ENCODE peak calls at places on chromosomes 2 and 18, in four cellular contexts. One of them, this sample, is unnamed.

GRCh38 chr2:147374410-147374811 is 470.4 kb upstream of the ACVR2A start:
- DNase-seq in body of pancreas: no peak
- DNase-seq in HCT116: no peak
- DNase-seq in tibial nerve: no peak
- DNase-seq in this sample: no peak

GRCh38 chr18:43668866-43669265 is 391.6 kb upstream of the SYT4 start:
- DNase-seq in body of pancreas: no peak
- DNase-seq in HCT116: no peak
- DNase-seq in tibial nerve: no peak
- DNase-seq in this sample: no peak

GRCh38 chr2:31217465-31218200 is at the start of gene CAPN14:
- DNase-seq in body of pancreas: no peak
- DNase-seq in HCT116: no peak
- DNase-seq in tibial nerve: no peak
- DNase-seq in this sample: no peak

GRCh38 chr18:79512461-79513380 is 117.0 kb downstream of the NFATC1 start:
- DNase-seq in body of pancreas: peak
- DNase-seq in HCT116: no peak
- DNase-seq in tibial nerve: no peak
- DNase-seq in this sample: no peak

GRCh38 chr2:121066526-121066925 is 218.5 kb downstream of the TFCP2L1 start:
- DNase-seq in body of pancreas: no peak
- DNase-seq in HCT116: no peak
- DNase-seq in tibial nerve: no peak
- DNase-seq in this sample: no peak

GRCh38 chr2:127526940-127527804 is 883 bp upstream of the IWS1 start:
- DNase-seq in body of pancreas: no peak
- DNase-seq in HCT116: peak
- DNase-seq in tibial nerve: no peak
- DNase-seq in this sample: peak

GRCh38 chr2:18804540-18804939 is 215.2 kb upstream of the NT5C1B start:
- DNase-seq in body of pancreas: no peak
- DNase-seq in HCT116: no peak
- DNase-seq in tibial nerve: no peak
- DNase-seq in this sample: no peak

GRCh38 chr2:70029814-70030409 is 57.4 kb upstream of the PCBP1 start:
- DNase-seq in body of pancreas: peak
- DNase-seq in HCT116: no peak
- DNase-seq in tibial nerve: peak
- DNase-seq in this sample: peak

GRCh38 chr2:15169326-15170038 is 391.7 kb downstream of the NBAS start:
- DNase-seq in body of pancreas: no peak
- DNase-seq in HCT116: peak
- DNase-seq in tibial nerve: no peak
- DNase-seq in this sample: no peak

GRCh38 chr2:25512707-25513106 is 160.7 kb downstream of the DTNB start:
- DNase-seq in body of pancreas: no peak
- DNase-seq in HCT116: no peak
- DNase-seq in tibial nerve: no peak
- DNase-seq in this sample: no peak

GRCh38 chr2:229616433-229616832 is 97.9 kb downstream of the DNER start:
- DNase-seq in body of pancreas: no peak
- DNase-seq in HCT116: no peak
- DNase-seq in tibial nerve: no peak
- DNase-seq in this sample: no peak

GRCh38 chr2:121529439-121530209 is 1.1 kb upstream of the RNU4ATAC start:
- DNase-seq in body of pancreas: peak
- DNase-seq in HCT116: no peak
- DNase-seq in tibial nerve: no peak
- DNase-seq in this sample: peak

GRCh38 chr18:47184419-47185050 is 8.4 kb upstream of the IER3IP1 start:
- DNase-seq in body of pancreas: peak
- DNase-seq in HCT116: peak
- DNase-seq in tibial nerve: peak
- DNase-seq in this sample: peak

GRCh38 chr2:46400041-46400440 is 79.3 kb upstream of the TMEM247 start:
- DNase-seq in body of pancreas: no peak
- DNase-seq in HCT116: no peak
- DNase-seq in tibial nerve: no peak
- DNase-seq in this sample: no peak

DNA sequence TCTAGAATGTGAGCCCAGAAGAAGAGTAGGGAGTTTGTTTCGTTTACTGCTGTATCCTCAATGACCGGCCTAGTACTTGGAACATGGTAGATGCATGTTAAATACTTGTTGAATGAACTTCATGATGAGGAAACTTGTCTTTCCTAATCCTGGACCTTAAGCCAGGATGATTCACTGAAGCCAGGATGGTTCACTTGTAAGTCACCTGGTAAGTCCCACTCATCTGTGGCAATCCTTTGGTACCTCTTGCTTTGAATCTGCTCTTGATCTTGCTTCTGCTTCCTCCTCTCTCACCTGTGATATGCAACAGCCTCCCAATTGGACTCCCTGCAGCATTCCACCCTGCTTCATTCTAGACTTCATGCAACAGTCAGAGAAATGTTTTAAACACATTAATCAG is 43.6 kb downstream of the QPCT start:
- DNase-seq in body of pancreas: no peak
- DNase-seq in HCT116: no peak
- DNase-seq in tibial nerve: no peak
- DNase-seq in this sample: no peak
- TF ChIP-seq POLR2A in body of pancreas: no peak
- TF ChIP-seq POLR2A in HCT116: no peak
- TF ChIP-seq POLR2A in tibial nerve: no peak
- TF ChIP-seq POLR2A in this sample: no peak

GRCh38 chr18:75502286-75502685 is 74.8 kb upstream of the SMIM21 start:
- DNase-seq in body of pancreas: no peak
- DNase-seq in HCT116: no peak
- DNase-seq in tibial nerve: no peak
- DNase-seq in this sample: no peak
- TF ChIP-seq POLR2A in body of pancreas: no peak
- TF ChIP-seq POLR2A in HCT116: no peak
- TF ChIP-seq POLR2A in tibial nerve: no peak
- TF ChIP-seq POLR2A in this sample: no peak

GRCh38 chr2:218908721-218909619 is 28.3 kb downstream of the WNT10A start:
- DNase-seq in body of pancreas: peak
- DNase-seq in HCT116: peak
- DNase-seq in tibial nerve: peak
- DNase-seq in this sample: peak
- TF ChIP-seq POLR2A in body of pancreas: peak
- TF ChIP-seq POLR2A in HCT116: peak
- TF ChIP-seq POLR2A in tibial nerve: no peak
- TF ChIP-seq POLR2A in this sample: peak

GRCh38 chr2:112053917-112054846 is 887 bp upstream of the TMEM87B start:
- DNase-seq in body of pancreas: peak
- DNase-seq in HCT116: peak
- DNase-seq in tibial nerve: peak
- DNase-seq in this sample: peak
- TF ChIP-seq POLR2A in body of pancreas: peak
- TF ChIP-seq POLR2A in HCT116: peak
- TF ChIP-seq POLR2A in tibial nerve: no peak
- TF ChIP-seq POLR2A in this sample: peak

GRCh38 chr2:4217737-4218136 is 514.4 kb downstream of the DCDC2C start:
- DNase-seq in body of pancreas: no peak
- DNase-seq in HCT116: no peak
- DNase-seq in tibial nerve: no peak
- DNase-seq in this sample: no peak

GRCh38 chr2:4219121-4219520 is 515.7 kb downstream of the DCDC2C start:
- DNase-seq in body of pancreas: no peak
- DNase-seq in HCT116: no peak
- DNase-seq in tibial nerve: no peak
- DNase-seq in this sample: no peak

GRCh38 chr2:4221434-4221833 is 518.1 kb downstream of the DCDC2C start:
- DNase-seq in body of pancreas: no peak
- DNase-seq in HCT116: no peak
- DNase-seq in tibial nerve: no peak
- DNase-seq in this sample: no peak

GRCh38 chr2:4219571-4219970 is 516.2 kb downstream of the DCDC2C start:
- DNase-seq in body of pancreas: no peak
- DNase-seq in HCT116: no peak
- DNase-seq in tibial nerve: no peak
- DNase-seq in this sample: no peak

GRCh38 chr2:4221845-4222244 is 518.5 kb downstream of the DCDC2C start:
- DNase-seq in body of pancreas: no peak
- DNase-seq in HCT116: no peak
- DNase-seq in tibial nerve: no peak
- DNase-seq in this sample: no peak
- TF ChIP-seq POLR2A in body of pancreas: no peak
- TF ChIP-seq POLR2A in HCT116: no peak
- TF ChIP-seq POLR2A in tibial nerve: no peak
- TF ChIP-seq POLR2A in this sample: no peak

GRCh38 chr18:3247243-3248061 is at the start of gene MYL12A:
- DNase-seq in body of pancreas: peak
- DNase-seq in HCT116: peak
- DNase-seq in tibial nerve: peak
- DNase-seq in this sample: peak
- TF ChIP-seq POLR2A in body of pancreas: peak
- TF ChIP-seq POLR2A in HCT116: peak
- TF ChIP-seq POLR2A in tibial nerve: peak
- TF ChIP-seq POLR2A in this sample: peak

DNA sequence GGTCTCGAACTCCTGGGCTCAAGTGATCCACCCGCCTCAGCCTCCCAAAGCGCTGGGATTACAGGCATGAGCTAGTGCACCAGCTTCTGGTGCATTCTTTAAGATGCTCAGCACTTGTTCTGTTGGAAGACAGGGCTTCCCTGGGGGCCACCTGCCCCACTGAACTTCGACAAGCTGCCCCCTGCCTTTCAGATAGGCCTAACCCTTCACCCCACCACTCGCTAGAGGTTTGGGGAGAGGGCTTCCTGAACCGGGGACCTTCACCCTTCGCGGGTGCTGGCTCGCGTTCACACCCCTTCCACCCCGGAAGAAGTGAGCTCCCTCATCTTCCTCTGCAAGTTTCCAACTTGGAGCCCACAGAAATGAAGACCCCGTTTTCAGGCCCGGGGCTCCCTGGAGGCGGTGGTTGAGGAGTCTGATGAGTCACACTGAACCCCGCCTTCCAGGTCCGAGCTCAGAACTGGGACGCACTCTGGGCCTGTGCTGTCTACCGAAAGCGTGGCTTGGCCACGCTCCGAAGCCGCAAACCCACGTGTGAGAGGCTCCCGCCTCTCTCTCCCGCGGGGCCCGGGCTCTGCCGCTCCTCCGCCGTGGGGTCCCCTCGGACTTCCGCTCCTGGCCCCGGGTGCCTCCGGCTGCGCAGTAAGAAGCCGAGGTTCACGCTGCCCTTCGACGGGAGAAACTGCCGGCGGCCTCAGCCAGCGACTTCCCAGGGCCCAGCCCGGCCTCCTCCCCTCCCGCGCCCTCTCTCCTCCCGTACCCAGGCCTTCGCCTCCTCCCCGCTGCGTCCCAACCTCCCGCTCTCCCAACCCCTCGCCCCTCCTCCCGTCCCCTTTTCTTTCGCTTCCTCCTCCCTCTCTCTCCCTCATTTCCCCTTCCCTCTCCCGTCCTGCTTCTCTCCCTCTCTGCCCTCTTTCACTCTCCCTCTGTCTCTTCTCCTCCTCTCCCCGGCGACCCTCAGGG is 47.5 kb upstream of the SP3 start:
- DNase-seq in body of pancreas: peak
- DNase-seq in HCT116: no peak
- DNase-seq in tibial nerve: peak
- DNase-seq in this sample: peak
- TF ChIP-seq POLR2A in body of pancreas: peak
- TF ChIP-seq POLR2A in HCT116: no peak
- TF ChIP-seq POLR2A in tibial nerve: peak
- TF ChIP-seq POLR2A in this sample: no peak

DNA sequence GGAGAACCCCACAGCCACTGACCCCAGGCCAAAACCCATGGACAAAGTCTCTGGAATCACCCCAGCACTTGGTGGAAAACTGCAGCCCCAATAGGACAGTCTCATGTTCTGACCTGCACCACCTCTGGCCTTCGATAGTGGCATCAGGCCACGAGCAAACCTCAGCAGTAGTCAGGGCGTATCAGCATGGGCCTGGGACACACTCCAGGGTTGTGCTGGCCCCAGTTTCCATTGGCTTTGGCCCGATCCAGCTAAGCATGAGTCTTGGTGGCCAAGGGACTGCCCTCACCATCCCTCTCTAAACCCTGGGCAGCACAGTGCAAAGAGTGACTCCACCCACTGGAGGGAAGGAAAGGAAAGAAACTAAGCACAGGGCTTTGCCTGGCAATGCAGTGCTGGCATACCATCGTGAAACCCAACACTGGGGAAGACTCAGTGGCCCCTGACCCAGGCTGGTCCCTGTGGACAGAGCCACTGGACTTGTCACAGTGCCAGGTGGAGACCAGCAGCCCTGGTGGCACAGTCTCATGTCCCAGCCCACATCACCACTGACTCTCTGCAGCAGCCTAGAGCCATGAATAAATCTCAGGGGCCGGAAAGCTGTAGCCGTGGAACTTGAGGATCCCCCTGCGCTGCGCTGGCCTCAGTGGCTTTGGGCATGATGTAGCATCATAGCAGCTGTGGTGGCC is 46.3 kb downstream of the ZNF519 start:
- DNase-seq in body of pancreas: no peak
- DNase-seq in HCT116: no peak
- DNase-seq in tibial nerve: no peak
- DNase-seq in this sample: no peak
- TF ChIP-seq POLR2A in body of pancreas: no peak
- TF ChIP-seq POLR2A in HCT116: no peak
- TF ChIP-seq POLR2A in tibial nerve: no peak
- TF ChIP-seq POLR2A in this sample: no peak

DNA sequence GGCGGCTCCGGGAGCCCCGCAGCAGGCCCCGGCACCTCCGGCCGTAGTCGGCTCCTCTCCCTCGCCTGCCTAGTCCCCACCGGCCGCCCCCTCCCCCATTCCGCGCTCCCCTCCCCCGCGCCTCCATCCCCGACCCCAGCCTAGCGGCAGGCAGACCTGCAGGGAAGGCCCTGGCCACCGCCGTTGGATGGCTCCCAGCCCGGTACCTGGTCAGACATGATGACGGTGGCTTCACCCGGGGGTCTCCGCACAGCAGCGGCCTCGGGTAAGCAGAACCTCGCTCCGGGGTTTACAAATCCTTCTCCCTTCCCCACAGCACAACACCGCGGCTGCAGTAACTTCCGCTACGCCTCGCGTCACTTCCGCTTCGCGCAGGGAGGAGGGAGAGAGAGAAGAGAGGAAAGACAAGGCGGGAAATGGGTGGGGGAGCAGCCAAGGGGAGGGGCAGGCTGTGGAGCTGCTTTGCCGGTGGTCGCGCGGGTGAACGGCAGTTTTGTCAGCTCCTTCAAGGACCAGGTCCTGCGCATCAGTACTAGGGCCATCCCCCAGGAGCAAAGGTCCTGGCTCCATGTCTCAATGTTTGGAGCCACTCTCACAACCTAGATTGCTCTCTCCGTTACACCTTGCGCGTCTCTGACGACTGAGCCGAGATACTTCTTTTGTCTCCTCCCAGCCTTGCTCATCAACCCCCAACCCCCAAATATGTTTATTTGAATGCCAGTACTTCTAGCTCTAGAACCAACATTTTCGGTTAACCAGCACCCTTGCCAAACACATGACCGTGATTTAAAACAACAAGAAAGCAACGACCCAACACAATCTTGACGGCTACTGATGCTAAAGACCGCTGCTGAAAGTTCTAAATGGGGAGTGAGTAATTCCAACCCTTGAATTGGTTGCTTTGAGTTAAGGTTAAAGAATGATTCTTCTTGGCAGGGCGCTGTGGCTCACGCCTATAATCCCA is at the start of gene SUMO1:
- DNase-seq in body of pancreas: peak
- DNase-seq in HCT116: peak
- DNase-seq in tibial nerve: peak
- DNase-seq in this sample: peak
- TF ChIP-seq POLR2A in body of pancreas: peak
- TF ChIP-seq POLR2A in HCT116: peak
- TF ChIP-seq POLR2A in tibial nerve: peak
- TF ChIP-seq POLR2A in this sample: peak

This sample was measured in erythroblast.